ENCODE peak calls at places on chromosomes 12 and 14, in six cellular contexts. One of them, this sample, is unnamed.
A peak's percentile ranks its signal among the peaks of the same experiment; 100 is the strongest.

GRCh38 chr12:131511391-131511802 is 199.5 kb upstream of the SFSWAP start:
- DNase-seq in retina: no peak
- DNase-seq in stromal cell of bone marrow: no peak
- DNase-seq in ACHN: peak; percentile 54
- DNase-seq in EH: no peak
- DNase-seq in neural crest cell: no peak
- DNase-seq in this sample: no peak

GRCh38 chr14:63633801-63634200 is 7.9 kb downstream of the WDR89 start:
- DNase-seq in neural crest cell: no peak
- DNase-seq in retina: no peak
- DNase-seq in ACHN: no peak
- DNase-seq in EH: no peak
- DNase-seq in stromal cell of bone marrow: no peak
- DNase-seq in this sample: no peak

GRCh38 chr12:42130670-42131402 is 13.8 kb downstream of the GXYLT1 start:
- DNase-seq in EH: peak; percentile 63
- DNase-seq in stromal cell of bone marrow: no peak
- DNase-seq in retina: no peak
- DNase-seq in ACHN: peak; percentile 41
- DNase-seq in neural crest cell: no peak
- DNase-seq in this sample: no peak

GRCh38 chr12:89453121-89453520 is 71.5 kb downstream of the GALNT4 start:
- DNase-seq in ACHN: no peak
- DNase-seq in stromal cell of bone marrow: no peak
- DNase-seq in neural crest cell: no peak
- DNase-seq in EH: peak; percentile 54
- DNase-seq in retina: no peak
- DNase-seq in this sample: no peak

GRCh38 chr12:74280156-74280655 is 257.4 kb upstream of the ATXN7L3B start:
- DNase-seq in stromal cell of bone marrow: no peak
- DNase-seq in neural crest cell: no peak
- DNase-seq in retina: no peak
- DNase-seq in EH: no peak
- DNase-seq in ACHN: no peak
- DNase-seq in this sample: no peak

GRCh38 chr14:68395585-68395984 is 397.3 kb downstream of the ZFP36L1 start:
- DNase-seq in EH: peak; percentile 81
- DNase-seq in ACHN: no peak
- DNase-seq in retina: peak; percentile 9
- DNase-seq in stromal cell of bone marrow: peak; percentile 75
- DNase-seq in neural crest cell: no peak
- DNase-seq in this sample: no peak

GRCh38 chr12:94961413-94961812 is 42.1 kb downstream of the NDUFA12 start:
- DNase-seq in neural crest cell: no peak
- DNase-seq in EH: no peak
- DNase-seq in ACHN: no peak
- DNase-seq in stromal cell of bone marrow: no peak
- DNase-seq in retina: no peak
- DNase-seq in this sample: no peak

GRCh38 chr14:105497671-105498429 is 6.8 kb downstream of the TEDC1 start:
- DNase-seq in ACHN: no peak
- DNase-seq in neural crest cell: no peak
- DNase-seq in EH: no peak
- DNase-seq in stromal cell of bone marrow: no peak
- DNase-seq in retina: no peak
- DNase-seq in this sample: no peak

GRCh38 chr14:76926521-76927251 is 100.5 kb downstream of the LRRC74A start:
- DNase-seq in neural crest cell: no peak
- DNase-seq in retina: peak; percentile 75
- DNase-seq in ACHN: no peak
- DNase-seq in stromal cell of bone marrow: peak; percentile 83
- DNase-seq in EH: peak; percentile 69
- DNase-seq in this sample: peak; percentile 63

GRCh38 chr12:2375871-2376270 is 323.1 kb downstream of the CACNA1C start:
- DNase-seq in neural crest cell: no peak
- DNase-seq in EH: no peak
- DNase-seq in stromal cell of bone marrow: no peak
- DNase-seq in retina: no peak
- DNase-seq in ACHN: no peak
- DNase-seq in this sample: no peak

GRCh38 chr12:50598321-50598862 is 93.6 kb downstream of the DIP2B start:
- DNase-seq in neural crest cell: no peak
- DNase-seq in EH: peak; percentile 54
- DNase-seq in retina: no peak
- DNase-seq in stromal cell of bone marrow: no peak
- DNase-seq in ACHN: peak; percentile 42
- DNase-seq in this sample: no peak

GRCh38 chr12:27083861-27084271 is 1.5 kb upstream of the C12orf71 start:
- DNase-seq in ACHN: no peak
- DNase-seq in neural crest cell: peak; percentile 17
- DNase-seq in stromal cell of bone marrow: peak; percentile 58
- DNase-seq in EH: peak; percentile 72
- DNase-seq in retina: peak; percentile 69
- DNase-seq in this sample: peak; percentile 37

GRCh38 chr12:26011099-26011498 is 52.6 kb downstream of the RASSF8 start:
- DNase-seq in retina: no peak
- DNase-seq in neural crest cell: no peak
- DNase-seq in EH: peak; percentile 86
- DNase-seq in ACHN: no peak
- DNase-seq in stromal cell of bone marrow: peak; percentile 81
- DNase-seq in this sample: no peak

GRCh38 chr12:113096675-113097461 is 38.7 kb downstream of the RASAL1 start:
- DNase-seq in ACHN: no peak
- DNase-seq in stromal cell of bone marrow: no peak
- DNase-seq in neural crest cell: no peak
- DNase-seq in retina: no peak
- DNase-seq in EH: no peak
- DNase-seq in this sample: no peak

GRCh38 chr14:96705422-96706092 is 91.6 kb upstream of the VRK1 start:
- DNase-seq in stromal cell of bone marrow: no peak
- DNase-seq in EH: no peak
- DNase-seq in retina: no peak
- DNase-seq in ACHN: no peak
- DNase-seq in neural crest cell: no peak
- DNase-seq in this sample: no peak

GRCh38 chr12:13000616-13000934 is 510 bp upstream of the HEBP1 start:
- DNase-seq in retina: no peak
- DNase-seq in neural crest cell: no peak
- DNase-seq in stromal cell of bone marrow: no peak
- DNase-seq in ACHN: peak; percentile 63
- DNase-seq in EH: no peak
- DNase-seq in this sample: no peak

GRCh38 chr14:35573911-35574310 is 39.9 kb downstream of the INSM2 start:
- DNase-seq in ACHN: no peak
- DNase-seq in neural crest cell: no peak
- DNase-seq in stromal cell of bone marrow: no peak
- DNase-seq in retina: no peak
- DNase-seq in EH: no peak
- DNase-seq in this sample: no peak

GRCh38 chr12:68317047-68317667 is 15.0 kb downstream of the MDM1 start:
- DNase-seq in ACHN: peak; percentile 68
- DNase-seq in neural crest cell: peak; percentile 43
- DNase-seq in stromal cell of bone marrow: peak; percentile 44
- DNase-seq in retina: no peak
- DNase-seq in EH: peak; percentile 62
- DNase-seq in this sample: peak; percentile 76

GRCh38 chr12:87150969-87151662 is 878.1 kb downstream of the C12orf50 start:
- DNase-seq in retina: no peak
- DNase-seq in ACHN: no peak
- DNase-seq in EH: no peak
- DNase-seq in stromal cell of bone marrow: no peak
- DNase-seq in neural crest cell: no peak
- DNase-seq in this sample: peak; percentile 45

GRCh38 chr12:67720383-67720856 is 71.9 kb downstream of the DYRK2 start:
- DNase-seq in ACHN: peak; percentile 15
- DNase-seq in stromal cell of bone marrow: no peak
- DNase-seq in EH: peak; percentile 98
- DNase-seq in retina: no peak
- DNase-seq in neural crest cell: no peak
- DNase-seq in this sample: peak; percentile 35

GRCh38 chr12:70365648-70366518 is at the start of gene KCNMB4:
- DNase-seq in neural crest cell: peak; percentile 73
- DNase-seq in stromal cell of bone marrow: no peak
- DNase-seq in ACHN: peak; percentile 58
- DNase-seq in retina: peak; percentile 86
- DNase-seq in EH: peak; percentile 40
- DNase-seq in this sample: peak; percentile 73

GRCh38 chr12:75476076-75476475 is 4.5 kb upstream of the GLIPR1 start:
- DNase-seq in neural crest cell: no peak
- DNase-seq in stromal cell of bone marrow: no peak
- DNase-seq in retina: no peak
- DNase-seq in EH: no peak
- DNase-seq in ACHN: no peak
- DNase-seq in this sample: no peak

GRCh38 chr14:105023791-105024480 is 3.1 kb upstream of the CDCA4 start:
- DNase-seq in retina: no peak
- DNase-seq in stromal cell of bone marrow: no peak
- DNase-seq in ACHN: peak; percentile 88
- DNase-seq in EH: peak; percentile 68
- DNase-seq in neural crest cell: no peak
- DNase-seq in this sample: no peak

GRCh38 chr14:61710853-61711817 is 15.8 kb downstream of the HIF1A start:
- DNase-seq in stromal cell of bone marrow: no peak
- DNase-seq in EH: no peak
- DNase-seq in retina: no peak
- DNase-seq in ACHN: no peak
- DNase-seq in neural crest cell: no peak
- DNase-seq in this sample: no peak

GRCh38 chr12:57223191-57224165 is 6.0 kb upstream of the SHMT2 start:
- DNase-seq in EH: no peak
- DNase-seq in neural crest cell: no peak
- DNase-seq in ACHN: no peak
- DNase-seq in stromal cell of bone marrow: no peak
- DNase-seq in retina: peak; percentile 61
- DNase-seq in this sample: no peak

GRCh38 chr12:121223947-121224285 is 14.0 kb downstream of the P2RX4 start:
- DNase-seq in EH: no peak
- DNase-seq in ACHN: no peak
- DNase-seq in retina: no peak
- DNase-seq in stromal cell of bone marrow: no peak
- DNase-seq in neural crest cell: no peak
- DNase-seq in this sample: no peak

GRCh38 chr12:7989827-7990491 is 42.6 kb upstream of the FOXJ2 start:
- DNase-seq in EH: no peak
- DNase-seq in retina: no peak
- DNase-seq in stromal cell of bone marrow: no peak
- DNase-seq in ACHN: no peak
- DNase-seq in neural crest cell: no peak
- DNase-seq in this sample: no peak

This sample was measured in hepatocyte.